ENCODE peak calls at places on chromosome 16, in five cellular contexts. X is A673; R is tibial nerve; U is CD4-positive, alpha-beta T cell; W is PC-9. G is an unnamed sample.

GRCh38 chr16:75928295-75928694 is 202.0 kb upstream of the CPHXL start:
- DNase-seq in W (no peak), R (no peak), X (no peak), U (no peak), G (no peak)

GRCh38 chr16:50796829-50797228 is 54.9 kb downstream of the CYLD start:
- DNase-seq in W (no peak), R (no peak), U (no peak), X (no peak), G (no peak)

GRCh38 chr16:12637002-12637401 is 166.7 kb downstream of the CPPED1 start:
- DNase-seq in X (no peak), U (no peak), R (no peak), W (no peak), G (no peak)

GRCh38 chr16:69613283-69614154 is 47.8 kb downstream of the NFAT5 start:
- DNase-seq in U (no peak), X (no peak), R (no peak), W (peak), G (peak)

GRCh38 chr16:1501630-1502029 is 8.5 kb downstream of the TELO2 start:
- DNase-seq in U (no peak), X (no peak), R (no peak), W (no peak), G (no peak)

GRCh38 chr16:57630402-57630787 is 2.0 kb downstream of the ADGRG1 start:
- DNase-seq in U (no peak), X (no peak), R (no peak), W (peak), G (no peak)

GRCh38 chr16:30418350-30419181 is 11.2 kb downstream of the ZNF771 start:
- DNase-seq in X (no peak), R (no peak), W (no peak), U (no peak), G (no peak)

GRCh38 chr16:9047689-9048301 is 43.6 kb upstream of the HAPSTR1 start:
- DNase-seq in X (peak), W (peak), U (no peak), R (peak), G (peak)

GRCh38 chr16:75266738-75267630 is 15.6 kb upstream of the BCAR1 start:
- DNase-seq in R (no peak), X (no peak), W (no peak), U (no peak), G (no peak)

GRCh38 chr16:80604600-80605355 is 64.0 kb downstream of the DYNLRB2 start:
- DNase-seq in W (no peak), R (no peak), X (no peak), U (no peak), G (no peak)

GRCh38 chr16:69796285-69797118 is 34.4 kb downstream of the WWP2 start:
- DNase-seq in W (peak), U (no peak), X (peak), R (no peak), G (peak)

GRCh38 chr16:53714080-53715050 is 10.4 kb downstream of the FTO start:
- DNase-seq in U (no peak), W (no peak), X (peak), R (no peak), G (no peak)

GRCh38 chr16:1610841-1611653 is 825 bp downstream of the IFT140 start:
- DNase-seq in W (peak), X (no peak), R (no peak), U (no peak), G (peak)

GRCh38 chr16:87271256-87271655 is 45.9 kb downstream of the C16orf95 start:
- DNase-seq in W (no peak), R (no peak), X (no peak), U (no peak), G (no peak)

GRCh38 chr16:68893710-68894705 is 50.7 kb downstream of the TANGO6 start:
- DNase-seq in X (peak), U (no peak), W (no peak), R (no peak), G (no peak)

GRCh38 chr16:56193951-56194726 is 2.9 kb downstream of the GNAO1 start:
- DNase-seq in R (peak), W (no peak), U (peak), X (peak), G (no peak)

GRCh38 chr16:8673611-8674412 is 605 bp upstream of the ABAT start:
- DNase-seq in U (no peak), W (no peak), R (peak), X (no peak), G (no peak)

GRCh38 chr16:20898938-20899502 is 1.1 kb downstream of the DCUN1D3 start:
- DNase-seq in R (no peak), W (peak), X (no peak), U (no peak), G (no peak)

GRCh38 chr16:26457061-26457460 is 609.7 kb upstream of the C16orf82 start:
- DNase-seq in X (no peak), W (no peak), U (no peak), R (no peak), G (no peak)

GRCh38 chr16:26457896-26458295 is 608.8 kb upstream of the C16orf82 start:
- DNase-seq in U (no peak), R (no peak), W (no peak), X (no peak), G (no peak)

GRCh38 chr16:26454102-26454501 is 612.6 kb upstream of the C16orf82 start:
- DNase-seq in U (no peak), W (no peak), R (no peak), X (peak), G (no peak)

GRCh38 chr16:26456074-26456473 is 610.7 kb upstream of the C16orf82 start:
- DNase-seq in R (no peak), X (no peak), W (no peak), U (no peak), G (no peak)

DNA sequence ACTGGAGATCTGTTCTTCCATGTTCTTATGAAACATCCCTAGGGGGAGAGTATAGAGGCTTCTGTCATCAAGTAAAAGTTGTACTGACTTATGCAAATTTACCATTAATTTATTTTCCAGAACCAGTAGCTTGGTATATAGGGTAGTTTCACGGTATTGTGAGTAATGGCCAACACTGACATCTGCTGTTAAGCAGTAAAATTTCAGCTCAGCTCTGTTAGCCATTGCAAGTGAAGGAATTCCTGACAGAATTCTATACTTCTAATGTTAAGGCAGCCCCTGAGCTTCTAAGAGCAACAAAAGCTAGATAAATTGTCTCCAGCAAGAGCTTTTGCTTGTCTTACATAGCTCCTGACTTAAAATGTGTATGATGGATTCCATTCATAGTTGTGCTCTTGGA is 613.5 kb upstream of the C16orf82 start:
- DNase-seq in R (no peak), X (no peak), W (no peak), U (no peak), G (no peak)
- TF ChIP-seq CTCF in R (no peak), X (peak), W (no peak), U (no peak), G (no peak)

DNA sequence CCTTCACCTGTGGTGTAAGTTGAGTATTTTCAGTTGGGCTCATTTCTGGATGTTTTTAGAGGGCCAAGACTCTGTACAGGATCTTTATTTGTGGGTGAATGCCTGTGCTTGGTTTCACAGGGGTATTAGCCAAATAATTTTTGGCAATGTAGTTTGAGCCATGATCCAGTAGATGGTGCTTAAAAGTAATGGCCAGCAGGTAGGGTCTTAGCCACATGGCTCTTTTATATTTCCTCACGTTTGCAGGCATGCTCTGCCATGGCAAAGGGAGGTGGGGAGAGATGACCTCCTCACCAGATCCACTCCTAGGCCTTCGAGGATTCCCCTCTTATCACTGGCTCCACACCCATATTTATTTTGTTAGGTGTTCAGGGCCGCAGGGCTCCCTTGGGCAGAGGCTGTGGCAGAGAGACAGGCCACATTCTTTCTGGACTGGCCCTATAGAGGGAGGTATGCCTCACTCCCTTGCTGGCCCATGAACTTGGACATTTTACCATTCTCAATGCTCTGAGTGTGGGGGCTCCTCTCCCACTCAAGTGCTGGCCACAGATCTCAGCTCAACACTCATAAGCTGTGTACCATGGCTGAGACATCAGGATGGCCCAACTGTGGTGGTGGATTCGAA is 417.1 kb downstream of the XYLT1 start:
- DNase-seq in X (no peak), R (no peak), U (no peak), W (no peak), G (no peak)
- TF ChIP-seq CTCF in X (no peak), R (no peak), U (no peak), W (no peak), G (no peak)

GRCh38 chr16:35188288-35189155 is 1729.1 kb downstream of the TP53TG3F start:
- DNase-seq in R (no peak), W (no peak), X (no peak), U (no peak), G (no peak)
- TF ChIP-seq CTCF in R (no peak), W (peak), X (no peak), U (no peak), G (no peak)

GRCh38 chr16:31458073-31458834 is 1.0 kb upstream of the ARMC5 start:
- DNase-seq in R (no peak), X (peak), W (peak), U (peak), G (peak)
- TF ChIP-seq CTCF in R (no peak), X (peak), W (no peak), U (no peak), G (peak)

GRCh38 chr16:64468515-64469090 is 653.3 kb downstream of the CDH11 start:
- DNase-seq in W (no peak), X (no peak), U (no peak), R (no peak), G (no peak)

GRCh38 chr16:64475627-64476351 is 646.1 kb downstream of the CDH11 start:
- DNase-seq in U (no peak), R (no peak), W (no peak), X (no peak), G (no peak)

GRCh38 chr16:64470916-64471315 is 650.9 kb downstream of the CDH11 start:
- DNase-seq in X (no peak), W (no peak), R (no peak), U (no peak), G (no peak)

GRCh38 chr16:64469351-64469750 is 652.5 kb downstream of the CDH11 start:
- DNase-seq in X (no peak), R (no peak), U (no peak), W (no peak), G (no peak)

GRCh38 chr16:64469906-64470702 is 651.8 kb downstream of the CDH11 start:
- DNase-seq in X (no peak), U (no peak), W (no peak), R (no peak), G (no peak)
- TF ChIP-seq CTCF in X (peak), U (no peak), W (no peak), R (no peak), G (no peak)

DNA sequence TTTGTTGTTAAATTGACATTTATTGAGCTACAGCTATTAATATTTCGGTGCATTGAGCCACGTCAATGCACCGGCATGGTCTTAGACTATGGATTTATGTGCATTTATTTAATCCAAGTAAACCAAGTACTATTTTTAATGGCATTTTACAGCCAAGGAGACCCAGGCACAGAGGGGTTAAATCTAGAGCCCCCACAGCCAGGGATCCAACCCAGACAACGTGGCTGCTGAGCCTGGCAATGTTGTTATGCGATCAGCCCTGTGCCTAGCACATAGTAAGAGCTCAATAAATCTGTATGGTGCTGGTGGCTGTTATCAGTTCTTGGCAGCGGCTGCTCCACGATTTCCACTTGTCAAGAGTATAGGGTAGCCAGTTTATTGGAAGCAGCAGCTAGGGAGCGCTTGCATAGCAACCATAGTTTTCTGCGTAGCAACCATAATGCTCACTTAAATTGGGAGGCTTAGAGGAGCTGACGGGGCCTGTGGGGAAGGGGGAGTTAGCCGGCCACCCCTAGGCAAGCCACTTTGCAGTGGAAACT is 541 bp upstream of the RBBP6 start:
- DNase-seq in U (no peak), W (peak), R (no peak), X (no peak), G (no peak)
- TF ChIP-seq CTCF in U (no peak), W (no peak), R (no peak), X (peak), G (no peak)

DNA sequence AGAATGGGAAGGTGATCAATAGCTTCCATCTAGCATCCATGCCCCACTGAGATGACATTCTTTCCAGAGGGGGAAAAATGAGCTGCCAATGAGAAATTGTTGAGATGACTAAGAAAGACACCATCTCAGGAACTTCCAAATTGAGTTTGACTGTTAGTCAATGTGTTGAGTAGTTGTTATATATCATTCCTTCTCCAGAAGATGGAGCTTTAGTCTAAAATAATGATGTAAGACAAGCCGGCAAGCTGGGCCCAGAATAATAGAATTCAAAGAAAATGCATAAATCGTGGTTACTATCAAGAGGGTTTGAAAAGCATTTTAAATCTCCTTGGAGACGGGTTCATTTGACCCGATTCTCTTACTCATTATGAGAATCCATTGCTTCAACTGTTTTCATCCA is 71.0 kb upstream of the ATF7IP2 start:
- DNase-seq in R (no peak), X (peak), U (no peak), W (no peak), G (no peak)
- TF ChIP-seq CTCF in R (no peak), X (peak), U (peak), W (no peak), G (no peak)

GRCh38 chr16:85825326-85825725 is 25.8 kb downstream of the COX4I1 start:
- DNase-seq in U (no peak), X (no peak), R (no peak), W (no peak), G (no peak)
- TF ChIP-seq CTCF in U (no peak), X (peak), R (no peak), W (peak), G (peak)

DNA sequence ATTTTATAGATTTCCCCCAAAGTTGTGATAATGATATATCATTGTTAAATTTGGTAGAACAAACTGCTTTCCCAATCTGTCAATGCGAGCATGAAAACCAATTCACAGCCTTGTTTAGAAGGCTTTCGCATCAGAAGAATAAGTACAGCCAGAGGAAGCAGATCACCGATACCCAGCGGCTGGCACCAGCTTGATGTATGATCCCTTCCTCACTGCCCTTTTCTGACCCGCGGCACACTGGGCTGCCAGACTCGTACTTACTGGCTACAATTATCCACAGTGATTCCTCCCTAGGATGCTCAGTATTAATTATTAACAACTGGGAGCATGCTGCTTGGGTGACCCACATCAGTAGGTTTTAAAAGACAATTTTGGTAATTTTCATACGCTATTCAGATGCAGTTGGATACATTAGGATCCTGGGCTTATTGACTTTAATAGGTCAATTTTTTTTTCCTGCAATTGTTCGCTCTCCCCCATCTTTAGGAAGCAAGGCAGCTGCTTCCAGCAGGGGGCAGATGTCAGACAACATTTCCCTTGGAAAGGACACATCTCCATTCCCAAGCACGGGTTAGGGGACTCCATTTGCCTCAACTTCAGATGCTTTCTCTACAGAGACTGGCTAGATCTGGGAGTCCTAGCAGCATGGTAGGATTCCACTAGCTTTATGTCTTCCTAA is 582.7 kb upstream of the PSMD7 start:
- DNase-seq in X (peak), R (no peak), W (no peak), U (no peak), G (peak)
- TF ChIP-seq CTCF in X (peak), R (peak), W (peak), U (no peak), G (peak)

GRCh38 chr16:5502467-5502869 is 404.9 kb upstream of the EEF2KMT start:
- DNase-seq in U (no peak), R (no peak), W (no peak), X (peak), G (peak)
- TF ChIP-seq CTCF in U (no peak), R (no peak), W (peak), X (peak), G (peak)

G was measured in Calu3.